ENCODE peak calls at places on chromosomes 12 and 14, in six cellular contexts. Q, C, K, J, B and V are unnamed samples. For H3K4me1, the result is how much of the 10 kb centered on the place peaks cover.

GRCh38 chr12:94435511-94435927 is 24.1 kb downstream of the CEP83 start:
- DNase-seq in Q (no peak), C (no peak), K (no peak), J (no peak), B (no peak), V (no peak)

GRCh38 chr12:53938276-53939140 is at the start of gene HOXC13:
- DNase-seq in Q (peak), C (peak), K (peak), J (peak), B (no peak), V (no peak)

GRCh38 chr12:116313194-116313910 is 35.9 kb upstream of the MED13L start:
- DNase-seq in Q (no peak), C (no peak), K (no peak), J (no peak), B (no peak), V (no peak)

GRCh38 chr12:47651368-47652254 is 54.2 kb downstream of the RPAP3 start:
- DNase-seq in Q (peak), C (peak), K (peak), J (no peak), B (peak), V (peak)

GRCh38 chr12:57367121-57367520 is 63.7 kb downstream of the R3HDM2 start:
- DNase-seq in Q (no peak), C (no peak), K (no peak), J (no peak), B (no peak), V (no peak)

GRCh38 chr12:9731797-9732196 is 1.1 kb downstream of the CLECL1 start:
- DNase-seq in Q (no peak), C (no peak), K (no peak), J (no peak), B (no peak), V (no peak)

GRCh38 chr12:38544357-38545066 is 227.9 kb downstream of the ALG10B start:
- DNase-seq in Q (no peak), C (no peak), K (peak), J (no peak), B (no peak), V (no peak)

GRCh38 chr14:90039253-90040010 is 22.4 kb upstream of the KCNK13 start:
- DNase-seq in Q (no peak), C (no peak), K (no peak), J (no peak), B (no peak), V (no peak)

GRCh38 chr14:68854421-68854820 is 61.6 kb upstream of the ZFP36L1 start:
- DNase-seq in Q (no peak), C (no peak), K (no peak), J (no peak), B (no peak), V (no peak)

GRCh38 chr14:99133563-99134332 is 138.2 kb downstream of the BCL11B start:
- DNase-seq in Q (no peak), C (no peak), K (peak), J (peak), B (peak), V (peak)

GRCh38 chr14:76775159-76775694 is 14.0 kb downstream of the VASH1 start:
- DNase-seq in Q (no peak), C (no peak), K (no peak), J (no peak), B (peak), V (no peak)

GRCh38 chr12:110028323-110028722 is 20.0 kb downstream of the C12orf76 start:
- DNase-seq in Q (no peak), C (no peak), K (peak), J (no peak), B (no peak), V (no peak)

GRCh38 chr14:95346820-95347219 is 27.1 kb upstream of the CLMN start:
- DNase-seq in Q (no peak), C (no peak), K (peak), J (no peak), B (no peak), V (no peak)

GRCh38 chr14:104388631-104389325 is 190.8 kb upstream of the C14orf180 start:
- DNase-seq in Q (no peak), C (no peak), K (no peak), J (peak), B (peak), V (peak)

GRCh38 chr14:40394634-40395340 is 962.6 kb upstream of the FBXO33 start:
- DNase-seq in Q (no peak), C (no peak), K (no peak), J (no peak), B (no peak), V (no peak)

GRCh38 chr12:49609059-49609874 is 3.8 kb upstream of the FAM186B start:
- DNase-seq in Q (no peak), C (no peak), K (no peak), J (no peak), B (no peak), V (no peak)

GRCh38 chr14:86799244-86799647 is 1193.7 kb downstream of the GALC start:
- DNase-seq in Q (no peak), C (no peak), K (no peak), J (no peak), B (no peak), V (no peak)
- H3K27ac ChIP-seq in Q (no peak), C (no peak), K (no peak), J (no peak), B (no peak), V (no peak)

GRCh38 chr12:11666131-11666530 is 16.7 kb downstream of the ETV6 start:
- DNase-seq in Q (no peak), C (no peak), K (no peak), J (no peak), B (no peak), V (no peak)
- H3K4me1 ChIP-seq in Q (under half), C (under half), K (under half), J (under half), B (under half), V (under half)

GRCh38 chr12:40989785-40990184 is 198.3 kb upstream of the PDZRN4 start:
- DNase-seq in Q (no peak), C (no peak), K (no peak), J (no peak), B (no peak), V (no peak)

GRCh38 chr12:40992158-40992557 is 196.0 kb upstream of the PDZRN4 start:
- DNase-seq in Q (no peak), C (no peak), K (no peak), J (no peak), B (no peak), V (no peak)

GRCh38 chr12:40986031-40986430 is 202.1 kb upstream of the PDZRN4 start:
- DNase-seq in Q (no peak), C (no peak), K (no peak), J (no peak), B (no peak), V (no peak)

GRCh38 chr12:40988335-40988734 is 199.8 kb upstream of the PDZRN4 start:
- DNase-seq in Q (no peak), C (no peak), K (no peak), J (no peak), B (no peak), V (no peak)

DNA sequence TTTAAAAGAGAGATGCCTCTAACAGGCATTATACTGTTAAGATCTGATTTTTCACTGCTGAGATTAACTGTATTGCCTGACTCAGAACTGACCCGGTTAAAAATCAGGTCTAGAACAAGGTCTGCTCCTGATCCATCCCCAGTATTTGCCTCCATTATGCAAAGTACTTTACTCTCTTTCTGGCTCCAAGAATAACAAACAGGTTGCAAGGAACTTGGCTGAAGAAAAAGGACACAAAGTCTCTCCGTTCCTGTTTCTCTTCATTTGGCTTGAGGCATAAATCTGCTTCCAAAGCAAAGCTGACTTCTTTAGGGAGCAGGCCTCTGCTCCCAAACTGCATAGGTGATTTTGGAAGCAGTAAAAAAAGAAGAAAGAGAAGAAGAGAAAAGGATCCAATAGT is 199.3 kb upstream of the PDZRN4 start:
- DNase-seq in Q (no peak), C (no peak), K (no peak), J (no peak), B (no peak), V (no peak)
- TF ChIP-seq POLR2AphosphoS5 in Q (no peak), C (no peak), K (no peak), J (no peak), B (peak), V (no peak)

DNA sequence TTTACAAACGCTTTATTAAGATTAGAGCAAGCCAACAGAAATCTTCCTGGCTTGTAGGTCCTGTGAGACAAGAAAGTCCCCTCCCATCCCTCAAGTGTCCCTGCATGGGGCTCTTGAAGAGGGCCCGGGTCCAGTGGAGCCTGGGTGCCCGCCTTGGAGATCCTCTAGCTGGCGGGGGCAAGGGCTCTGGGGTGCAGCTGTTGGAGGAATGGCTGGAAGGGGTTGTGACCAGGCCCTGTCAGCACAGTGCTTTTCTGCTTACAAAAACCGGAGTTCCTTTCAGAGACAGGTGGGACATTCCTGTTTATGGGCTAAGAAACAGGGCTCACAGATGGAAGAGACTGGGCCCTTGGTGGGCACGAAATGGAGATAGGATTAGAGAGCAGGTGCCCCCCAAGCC is 2.6 kb upstream of the DLK1 start:
- DNase-seq in Q (no peak), C (no peak), K (no peak), J (no peak), B (no peak), V (no peak)
- H3K27ac ChIP-seq in Q (no peak), C (no peak), K (no peak), J (no peak), B (no peak), V (no peak)

GRCh38 chr12:108821407-108822397 is 35.7 kb downstream of the SSH1 start:
- DNase-seq in Q (no peak), C (no peak), K (no peak), J (no peak), B (no peak), V (no peak)

GRCh38 chr12:108819920-108820699 is 37.3 kb downstream of the SSH1 start:
- DNase-seq in Q (no peak), C (no peak), K (no peak), J (no peak), B (no peak), V (no peak)

GRCh38 chr12:108820700-108821406 is 36.5 kb downstream of the SSH1 start:
- DNase-seq in Q (no peak), C (no peak), K (no peak), J (no peak), B (no peak), V (no peak)

GRCh38 chr12:108823804-108824203 is 33.6 kb downstream of the SSH1 start:
- DNase-seq in Q (no peak), C (no peak), K (no peak), J (no peak), B (no peak), V (no peak)

DNA sequence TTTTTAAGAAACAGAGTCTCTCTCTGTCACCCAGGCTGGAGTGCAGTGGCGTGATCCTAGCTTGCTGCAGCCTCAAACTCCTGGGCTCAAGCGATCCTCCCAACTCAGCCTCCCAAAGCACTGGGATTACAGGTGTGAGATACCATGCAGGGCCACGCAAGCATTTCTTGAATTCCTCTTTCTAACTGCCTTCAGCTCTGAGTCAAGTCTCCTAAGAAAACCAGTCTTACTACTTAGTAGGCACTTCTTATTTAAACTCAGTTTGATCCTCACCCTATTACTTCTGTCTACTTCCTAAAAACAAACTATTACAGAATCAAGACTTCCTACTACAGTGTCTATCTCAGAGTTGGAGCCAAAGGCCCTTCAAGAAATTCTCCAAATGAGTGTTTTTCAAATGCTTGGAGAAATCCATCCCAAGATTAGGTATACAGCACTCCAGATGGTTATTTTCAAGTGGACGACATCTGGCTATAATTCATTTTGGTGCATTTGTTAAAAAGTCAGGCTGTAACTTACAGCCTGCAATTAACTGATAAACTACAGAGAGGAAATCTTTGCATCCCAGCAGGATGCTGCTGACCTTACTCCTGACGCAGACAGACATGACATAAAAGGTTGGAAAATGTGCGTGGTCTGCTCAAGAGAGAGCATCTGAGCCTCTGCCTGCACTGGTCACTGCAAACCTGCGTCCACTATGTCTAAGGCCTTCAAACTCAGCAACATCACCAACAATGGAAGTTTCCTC is 34.8 kb downstream of the SSH1 start:
- DNase-seq in Q (no peak), C (no peak), K (no peak), J (no peak), B (no peak), V (no peak)
- H3K4me1 ChIP-seq in Q (half or more), C (under half), K (under half), J (under half), B (half or more), V (half or more)